ENCODE peak calls at places on chromosomes 11 and 22, in nine cellular contexts. J is stimulated activated CD4-positive, alpha-beta T cell treated with anti-CD3 and anti-CD28 coated beads, TNF-alpha, amount 100 ng/mL, for 4 hours; T is RWPE1; Y is OCI-LY7; P is activated naive CD4-positive, alpha-beta T cell; Q is stimulated activated naive CD4-positive, alpha-beta T cell; R is NCI-H1105 treated with DMSO at 0.1 percent for 48 hours; B is ELF-1; D is HT1080. W is an unnamed sample.

GRCh38 chr11:87726511-87726910 is 448.7 kb downstream of the RAB38 start:
- DNase-seq in J (no peak), T (no peak), Y (no peak), P (no peak), Q (no peak), R (no peak), B (no peak), D (peak), W (no peak)

GRCh38 chr11:8265681-8266241 is 2.1 kb upstream of the LMO1 start:
- DNase-seq in J (no peak), T (no peak), Y (no peak), P (no peak), Q (no peak), R (no peak), B (peak), D (no peak), W (no peak)

GRCh38 chr11:104033134-104033533 is 3.3 kb upstream of the DDI1 start:
- DNase-seq in J (no peak), T (peak), Y (no peak), P (no peak), Q (no peak), R (no peak), B (no peak), D (peak), W (no peak)

GRCh38 chr11:76707293-76707825 is 36.8 kb upstream of the LRRC32 start:
- DNase-seq in J (no peak), T (no peak), Y (no peak), P (no peak), Q (no peak), R (no peak), B (no peak), D (no peak), W (no peak)

GRCh38 chr11:69909561-69910518 is 90.6 kb upstream of the FGF3 start:
- DNase-seq in J (no peak), T (no peak), Y (peak), P (no peak), Q (no peak), R (no peak), B (no peak), D (no peak), W (no peak)

GRCh38 chr11:123330948-123331347 is 99.1 kb upstream of the GRAMD1B start:
- DNase-seq in J (no peak), T (no peak), Y (no peak), P (no peak), Q (no peak), R (no peak), B (no peak), D (no peak), W (no peak)

GRCh38 chr11:84899740-84900139 is 727.4 kb downstream of the DLG2 start:
- DNase-seq in J (no peak), T (no peak), Y (peak), P (no peak), Q (no peak), R (no peak), B (no peak), D (peak), W (no peak)

GRCh38 chr11:72418834-72419560 is 15.3 kb downstream of the CLPB start:
- DNase-seq in J (no peak), T (no peak), Y (no peak), P (no peak), Q (no peak), R (no peak), B (no peak), D (no peak), W (no peak)

GRCh38 chr11:34840736-34841386 is 75.3 kb downstream of the APIP start:
- DNase-seq in J (no peak), T (no peak), Y (peak), P (no peak), Q (no peak), R (peak), B (peak), D (peak), W (no peak)

GRCh38 chr11:8383627-8384026 is 119.9 kb upstream of the LMO1 start:
- DNase-seq in J (no peak), T (no peak), Y (no peak), P (no peak), Q (no peak), R (no peak), B (no peak), D (no peak), W (no peak)

GRCh38 chr22:24542641-24543040 is 12.3 kb downstream of the GUCD1 start:
- DNase-seq in J (no peak), T (no peak), Y (no peak), P (no peak), Q (no peak), R (no peak), B (no peak), D (no peak), W (no peak)

GRCh38 chr11:43922295-43922648 is 20.2 kb upstream of the C11orf96 start:
- DNase-seq in J (no peak), T (no peak), Y (no peak), P (no peak), Q (no peak), R (no peak), B (peak), D (no peak), W (no peak)

GRCh38 chr11:93542753-93543246 is 391 bp downstream of the SMCO4 start:
- DNase-seq in J (peak), T (no peak), Y (no peak), P (no peak), Q (no peak), R (no peak), B (no peak), D (no peak), W (no peak)

GRCh38 chr11:125494601-125494986 is 1.5 kb downstream of the FEZ1 start:
- DNase-seq in J (no peak), T (no peak), Y (no peak), P (no peak), Q (no peak), R (no peak), B (no peak), D (no peak), W (no peak)

GRCh38 chr11:114236829-114237228 is 59.4 kb upstream of the NNMT start:
- DNase-seq in J (no peak), T (peak), Y (no peak), P (no peak), Q (no peak), R (no peak), B (no peak), D (no peak), W (no peak)

GRCh38 chr22:46653596-46653995 is 33.4 kb downstream of the GRAMD4 start:
- DNase-seq in J (no peak), T (no peak), Y (no peak), P (no peak), Q (no peak), R (no peak), B (no peak), D (no peak), W (no peak)

GRCh38 chr22:47453049-47453448 is 690.6 kb downstream of the TBC1D22A start:
- DNase-seq in J (no peak), T (no peak), Y (no peak), P (no peak), Q (no peak), R (no peak), B (no peak), D (no peak), W (no peak)

GRCh38 chr22:41471606-41472005 is 2.7 kb downstream of the ACO2 start:
- DNase-seq in J (no peak), T (no peak), Y (no peak), P (no peak), Q (no peak), R (no peak), B (no peak), D (no peak), W (no peak)

GRCh38 chr11:36361901-36362391 is 65.9 kb downstream of the PRR5L start:
- DNase-seq in J (no peak), T (peak), Y (no peak), P (no peak), Q (no peak), R (no peak), B (peak), D (peak), W (no peak)

GRCh38 chr11:29300441-29300840 is 716.4 kb downstream of the KCNA4 start:
- DNase-seq in J (no peak), T (peak), Y (no peak), P (no peak), Q (no peak), R (no peak), B (no peak), D (peak), W (no peak)

GRCh38 chr11:117734596-117734995 is 62.4 kb downstream of the DSCAML1 start:
- DNase-seq in J (no peak), T (no peak), Y (no peak), P (no peak), Q (no peak), R (no peak), B (no peak), D (no peak), W (no peak)

GRCh38 chr11:83156996-83157754 is at the start of gene PCF11:
- DNase-seq in J (peak), T (peak), Y (no peak), P (peak), Q (no peak), R (no peak), B (no peak), D (no peak), W (no peak)

GRCh38 chr11:124405611-124406010 is 6.8 kb upstream of the OR8B3 start:
- DNase-seq in J (no peak), T (no peak), Y (no peak), P (no peak), Q (no peak), R (no peak), B (no peak), D (peak), W (no peak)

GRCh38 chr11:134074346-134074745 is 5.5 kb downstream of the JAM3 start:
- DNase-seq in J (no peak), T (no peak), Y (no peak), P (no peak), Q (no peak), R (no peak), B (no peak), D (peak), W (no peak)

GRCh38 chr22:29306830-29307657 is 594 bp downstream of the GAS2L1 start:
- DNase-seq in J (no peak), T (peak), Y (no peak), P (no peak), Q (no peak), R (peak), B (peak), D (peak), W (no peak)

GRCh38 chr11:76680517-76681425 is 10.2 kb upstream of the LRRC32 start:
- DNase-seq in J (peak), T (peak), Y (peak), P (no peak), Q (peak), R (peak), B (peak), D (peak), W (no peak)

GRCh38 chr22:24128631-24129601 is 52.4 kb upstream of the SUSD2 start:
- DNase-seq in J (no peak), T (no peak), Y (no peak), P (no peak), Q (no peak), R (peak), B (no peak), D (no peak), W (no peak)

GRCh38 chr11:13837286-13837685 is 125.2 kb upstream of the SPON1 start:
- DNase-seq in J (no peak), T (peak), Y (no peak), P (no peak), Q (no peak), R (no peak), B (no peak), D (peak), W (no peak)

GRCh38 chr11:82899191-82899820 is 924 bp downstream of the PRCP start:
- DNase-seq in J (no peak), T (no peak), Y (peak), P (no peak), Q (peak), R (no peak), B (peak), D (no peak), W (no peak)

GRCh38 chr11:1844221-1845094 is 5.7 kb downstream of the TNNI2 start:
- DNase-seq in J (no peak), T (no peak), Y (no peak), P (no peak), Q (peak), R (no peak), B (no peak), D (no peak), W (no peak)

GRCh38 chr22:18063311-18063710 is 14.5 kb upstream of the PEX26 start:
- DNase-seq in J (no peak), T (no peak), Y (no peak), P (no peak), Q (no peak), R (no peak), B (peak), D (no peak), W (no peak)

GRCh38 chr11:10991372-10991771 is 133.5 kb upstream of the ZBED5 start:
- DNase-seq in J (no peak), T (no peak), Y (no peak), P (no peak), Q (no peak), R (no peak), B (no peak), D (no peak), W (no peak)

GRCh38 chr22:39179401-39179827 is 26.9 kb upstream of the CBX7 start:
- DNase-seq in J (no peak), T (no peak), Y (no peak), P (no peak), Q (no peak), R (no peak), B (peak), D (no peak), W (no peak)

GRCh38 chr22:19766506-19767426 is 6.2 kb downstream of the TBX1 start:
- DNase-seq in J (no peak), T (peak), Y (peak), P (no peak), Q (no peak), R (no peak), B (peak), D (no peak), W (peak)

GRCh38 chr11:80054582-80055165 is 613.8 kb upstream of the TENM4 start:
- DNase-seq in J (no peak), T (no peak), Y (no peak), P (no peak), Q (no peak), R (no peak), B (no peak), D (no peak), W (no peak)

W was measured in stimulated activated CD8-positive, alpha-beta memory T cell treated with anti-CD3 and anti-CD28 coated beads, Interleukin-12 subunit alpha, Interleukin-12 subunit beta, amount 100 ng/mL, for 4 hours.